ENCODE peak calls at places on chromosomes 5 and 9, in five cellular contexts. U, P, Q, O and A are unnamed samples.

GRCh38 chr5:78607864-78608263 is 40.7 kb downstream of the LHFPL2 start:
- DNase-seq in U (no peak), P (no peak), Q (no peak), O (no peak), A (no peak)

GRCh38 chr9:7452378-7452777 is 347.2 kb downstream of the DMAC1 start:
- DNase-seq in U (no peak), P (peak), Q (peak), O (no peak), A (no peak)

GRCh38 chr9:132440769-132441168 is 30.8 kb downstream of the CFAP77 start:
- DNase-seq in U (no peak), P (no peak), Q (no peak), O (no peak), A (no peak)

GRCh38 chr5:171336486-171337206 is 27.6 kb downstream of the TLX3 start:
- DNase-seq in U (peak), P (peak), Q (peak), O (no peak), A (peak)

GRCh38 chr9:136624184-136624951 is 38.3 kb upstream of the EGFL7 start:
- DNase-seq in U (no peak), P (no peak), Q (no peak), O (no peak), A (no peak)

GRCh38 chr9:97327562-97327961 is 20.1 kb downstream of the CCDC180 start:
- DNase-seq in U (no peak), P (no peak), Q (no peak), O (no peak), A (no peak)

GRCh38 chr5:175539936-175540335 is 61.6 kb downstream of the SFXN1 start:
- DNase-seq in U (no peak), P (no peak), Q (no peak), O (no peak), A (no peak)

GRCh38 chr9:2570615-2571479 is 50.7 kb upstream of the VLDLR start:
- DNase-seq in U (peak), P (peak), Q (peak), O (peak), A (peak)

GRCh38 chr9:2934883-2935282 is 91.0 kb upstream of the PUM3 start:
- DNase-seq in U (no peak), P (no peak), Q (no peak), O (no peak), A (no peak)

GRCh38 chr9:120985759-120986353 is 59.3 kb upstream of the TRAF1 start:
- DNase-seq in U (peak), P (peak), Q (peak), O (peak), A (peak)

GRCh38 chr5:172573986-172574844 is 66.8 kb upstream of the NEURL1B start:
- DNase-seq in U (no peak), P (no peak), Q (no peak), O (no peak), A (no peak)
- H3K4me3 ChIP-seq in U (no peak), P (no peak), Q (no peak), O (no peak), A (no peak)

GRCh38 chr5:159102294-159102934 is 2.7 kb upstream of the EBF1 start:
- DNase-seq in U (no peak), P (no peak), Q (no peak), O (peak), A (no peak)

GRCh38 chr5:159104058-159104651 is 4.4 kb upstream of the EBF1 start:
- DNase-seq in U (no peak), P (no peak), Q (peak), O (peak), A (no peak)

GRCh38 chr5:159104759-159105317 is 5.1 kb upstream of the EBF1 start:
- DNase-seq in U (no peak), P (no peak), Q (no peak), O (peak), A (no peak)

GRCh38 chr5:159101689-159102088 is 2.0 kb upstream of the EBF1 start:
- DNase-seq in U (no peak), P (no peak), Q (no peak), O (peak), A (no peak)

GRCh38 chr5:159103086-159103485 is 3.4 kb upstream of the EBF1 start:
- DNase-seq in U (no peak), P (no peak), Q (no peak), O (peak), A (no peak)
- H3K4me3 ChIP-seq in U (no peak), P (no peak), Q (no peak), O (peak), A (no peak)

GRCh38 chr9:69674112-69674511 is 1.9 kb upstream of the APBA1 start:
- DNase-seq in U (peak), P (no peak), Q (no peak), O (no peak), A (no peak)

GRCh38 chr9:69672828-69673640 is 863 bp upstream of the APBA1 start:
- DNase-seq in U (peak), P (peak), Q (peak), O (peak), A (no peak)

GRCh38 chr9:69674741-69675438 is 2.7 kb upstream of the APBA1 start:
- DNase-seq in U (peak), P (peak), Q (peak), O (no peak), A (no peak)

GRCh38 chr9:69671904-69672827 is at the start of gene APBA1:
- DNase-seq in U (peak), P (no peak), Q (peak), O (no peak), A (no peak)

DNA sequence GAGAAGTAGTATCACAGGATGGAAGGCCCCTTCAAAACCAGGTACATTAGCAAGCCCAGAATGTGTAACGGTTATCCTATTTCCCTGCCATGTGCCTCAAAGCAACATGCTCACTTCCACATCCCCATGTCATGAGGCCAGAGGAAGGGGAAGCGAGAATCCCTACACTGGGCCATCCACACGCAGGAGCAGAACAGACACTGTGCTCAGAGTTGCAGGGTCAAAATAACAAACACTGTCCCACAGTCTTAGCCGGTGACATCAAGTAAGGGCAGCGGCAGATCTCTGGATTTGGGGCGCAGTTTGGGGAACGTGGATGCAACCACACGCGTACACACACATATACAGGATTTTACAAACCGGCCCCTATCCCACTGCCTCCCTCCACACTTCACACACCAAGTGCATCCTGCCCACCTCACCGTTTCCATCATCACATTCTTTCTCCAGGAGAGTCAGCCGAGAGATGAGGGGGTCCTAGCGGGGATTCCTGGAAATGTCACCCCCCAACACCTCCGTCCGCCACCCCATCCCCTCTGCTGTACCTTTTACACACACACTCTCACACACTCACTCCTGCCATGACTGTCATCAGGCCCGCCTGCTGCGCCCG is 774 bp downstream of the APBA1 start:
- DNase-seq in U (no peak), P (no peak), Q (no peak), O (no peak), A (no peak)
- H3K4me3 ChIP-seq in U (peak), P (peak), Q (peak), O (no peak), A (peak)

DNA sequence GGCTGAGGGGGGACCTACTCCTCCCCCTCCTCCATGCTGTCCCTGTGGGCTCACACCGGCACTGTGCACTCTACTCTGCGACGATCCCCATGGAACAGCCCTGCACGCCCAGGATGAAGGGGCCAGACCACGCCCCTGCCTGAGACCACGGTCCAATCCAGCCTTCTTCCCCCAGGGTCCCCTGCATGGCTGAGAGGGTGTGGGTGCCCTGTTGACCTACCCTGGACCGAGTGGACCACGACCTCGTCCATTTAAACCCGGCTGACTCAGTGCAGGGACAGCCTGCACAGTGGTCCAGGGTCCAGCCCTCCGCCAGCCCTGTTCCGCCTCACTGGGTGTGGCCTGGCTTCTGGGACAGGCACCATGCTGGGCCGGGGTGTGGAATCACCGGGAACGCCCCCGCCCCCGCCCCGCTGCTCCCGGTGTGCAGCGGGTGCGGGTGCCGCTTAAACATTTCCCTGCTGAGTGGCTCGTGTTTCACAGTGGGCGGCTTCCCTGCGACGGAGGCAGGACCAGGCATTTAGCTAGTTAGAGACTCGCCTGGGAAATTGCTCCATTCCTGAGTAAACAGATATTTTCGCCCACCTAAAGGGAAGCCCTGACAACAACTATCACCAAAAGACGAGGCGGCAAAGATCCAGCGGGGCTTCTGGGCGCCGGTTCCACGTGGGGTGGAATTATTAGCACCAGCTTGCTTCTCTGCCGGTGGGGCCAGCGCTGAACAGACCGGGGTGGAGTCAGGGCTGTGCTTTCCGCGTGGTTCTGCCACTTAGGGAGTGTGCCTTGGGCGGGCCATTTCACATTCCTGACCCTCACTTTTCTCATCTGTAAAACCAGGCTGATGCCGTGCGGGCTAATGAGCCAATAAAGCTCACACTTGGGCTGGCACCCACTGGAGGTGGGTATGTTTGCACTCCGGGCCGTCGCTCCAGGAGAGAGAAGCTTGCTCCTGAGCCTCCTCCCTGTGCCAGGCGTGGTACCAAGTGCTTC is 22.6 kb downstream of the DBH start:
- DNase-seq in U (no peak), P (no peak), Q (peak), O (no peak), A (no peak)
- H3K4me3 ChIP-seq in U (no peak), P (peak), Q (peak), O (no peak), A (peak)